ENCODE peak calls at places on chromosomes 5 and 9, in six cellular contexts. D is lower leg skin, A is GM12865, J is fibroblast of pulmonary artery, X is A673, I is Karpas-422. B is an unnamed sample.

GRCh38 chr9:91266457-91266856 is 95.3 kb downstream of the AUH start:
- DNase-seq in D (no peak), A (no peak), J (no peak), X (no peak), I (no peak), B (no peak)

GRCh38 chr9:123225374-123225813 is 43.0 kb downstream of the STRBP start:
- DNase-seq in D (no peak), A (peak), J (peak), X (peak), I (peak), B (peak)

GRCh38 chr5:61755726-61756125 is 423.7 kb downstream of the ZSWIM6 start:
- DNase-seq in D (no peak), A (no peak), J (no peak), X (no peak), I (no peak), B (no peak)

GRCh38 chr5:10354048-10354872 is 765 bp downstream of the MARCHF6 start:
- DNase-seq in D (no peak), A (peak), J (peak), X (peak), I (peak), B (no peak)

GRCh38 chr5:139747583-139748504 is 47.8 kb upstream of the PSD2 start:
- DNase-seq in D (no peak), A (peak), J (no peak), X (no peak), I (no peak), B (peak)

GRCh38 chr5:55864606-55865541 is 13.7 kb downstream of the IL31RA start:
- DNase-seq in D (no peak), A (no peak), J (peak), X (no peak), I (no peak), B (no peak)

GRCh38 chr9:27414215-27414731 is 109.8 kb upstream of the IFNK start:
- DNase-seq in D (no peak), A (no peak), J (no peak), X (no peak), I (no peak), B (no peak)

GRCh38 chr5:31478901-31479300 is 53.0 kb downstream of the DROSHA start:
- DNase-seq in D (no peak), A (no peak), J (peak), X (no peak), I (no peak), B (no peak)

GRCh38 chr5:168592014-168592368 is 12.8 kb upstream of the PANK3 start:
- DNase-seq in D (no peak), A (no peak), J (peak), X (no peak), I (no peak), B (no peak)

GRCh38 chr5:101721543-101721942 is 574.5 kb downstream of the SLCO4C1 start:
- DNase-seq in D (no peak), A (no peak), J (no peak), X (no peak), I (no peak), B (no peak)

GRCh38 chr5:9523090-9523813 is 22.6 kb downstream of the SEMA5A start:
- DNase-seq in D (no peak), A (no peak), J (peak), X (no peak), I (no peak), B (no peak)

GRCh38 chr9:89720721-89721660 is 116.2 kb downstream of the GADD45G start:
- DNase-seq in D (no peak), A (no peak), J (no peak), X (no peak), I (no peak), B (peak)

GRCh38 chr9:76733096-76733495 is 31.1 kb upstream of the PCA3 start:
- DNase-seq in D (no peak), A (no peak), J (no peak), X (no peak), I (no peak), B (no peak)

GRCh38 chr9:76333319-76333880 is 60.8 kb downstream of the RFK start:
- DNase-seq in D (no peak), A (no peak), J (no peak), X (no peak), I (no peak), B (no peak)

GRCh38 chr5:89313804-89314588 is 431.0 kb upstream of the MEF2C start:
- DNase-seq in D (no peak), A (peak), J (peak), X (peak), I (no peak), B (peak)

GRCh38 chr9:13378171-13378570 is 98.7 kb upstream of the MPDZ start:
- DNase-seq in D (no peak), A (no peak), J (peak), X (no peak), I (no peak), B (no peak)

GRCh38 chr5:91016954-91017690 is 366.0 kb downstream of the ARRDC3 start:
- DNase-seq in D (no peak), A (no peak), J (peak), X (no peak), I (no peak), B (peak)

GRCh38 chr5:14743601-14744295 is 79.2 kb downstream of the OTULIN start:
- DNase-seq in D (no peak), A (no peak), J (peak), X (no peak), I (no peak), B (no peak)

GRCh38 chr9:6884960-6885359 is 127.2 kb downstream of the KDM4C start:
- DNase-seq in D (no peak), A (no peak), J (no peak), X (no peak), I (no peak), B (no peak)

GRCh38 chr5:168307925-168308584 is 16.6 kb downstream of the WWC1 start:
- DNase-seq in D (no peak), A (peak), J (no peak), X (no peak), I (no peak), B (no peak)

GRCh38 chr5:59656351-59657254 is 236.9 kb downstream of the PDE4D start:
- DNase-seq in D (no peak), A (peak), J (peak), X (no peak), I (no peak), B (no peak)

GRCh38 chr5:88833371-88834107 is 49.4 kb downstream of the MEF2C start:
- DNase-seq in D (no peak), A (peak), J (peak), X (no peak), I (peak), B (peak)

GRCh38 chr5:41519801-41520200 is 9.4 kb upstream of the PLCXD3 start:
- DNase-seq in D (no peak), A (no peak), J (peak), X (no peak), I (no peak), B (no peak)

GRCh38 chr5:95924720-95925119 is 36.9 kb downstream of the ELL2 start:
- DNase-seq in D (no peak), A (peak), J (no peak), X (no peak), I (no peak), B (peak)

GRCh38 chr9:36486933-36487481 is 85.7 kb upstream of the MELK start:
- DNase-seq in D (peak), A (peak), J (peak), X (peak), I (peak), B (no peak)

GRCh38 chr9:135971892-135972291 is 10.7 kb upstream of the UBAC1 start:
- DNase-seq in D (no peak), A (peak), J (no peak), X (no peak), I (peak), B (no peak)

GRCh38 chr9:14136047-14136446 is 177.9 kb downstream of the NFIB start:
- DNase-seq in D (no peak), A (no peak), J (no peak), X (no peak), I (no peak), B (no peak)

GRCh38 chr5:53418844-53419243 is 61.6 kb upstream of the FST start:
- DNase-seq in D (no peak), A (no peak), J (peak), X (peak), I (no peak), B (peak)

GRCh38 chr9:37914701-37915358 is 10.9 kb upstream of the SLC25A51 start:
- DNase-seq in D (peak), A (no peak), J (no peak), X (no peak), I (no peak), B (no peak)

GRCh38 chr5:145921211-145921610 is 15.2 kb upstream of the SH3RF2 start:
- DNase-seq in D (no peak), A (no peak), J (no peak), X (no peak), I (no peak), B (no peak)

GRCh38 chr5:102946414-102946813 is 173.5 kb downstream of the GIN1 start:
- DNase-seq in D (no peak), A (no peak), J (no peak), X (no peak), I (no peak), B (no peak)

GRCh38 chr5:141511771-141512325 is 23.0 kb downstream of the PCDHGC5 start:
- DNase-seq in D (no peak), A (no peak), J (no peak), X (no peak), I (peak), B (no peak)

GRCh38 chr5:141513627-141514329 is 24.9 kb downstream of the PCDHGC5 start:
- DNase-seq in D (peak), A (peak), J (peak), X (peak), I (peak), B (no peak)

GRCh38 chr5:141514330-141515111 is 25.6 kb downstream of the PCDHGC5 start:
- DNase-seq in D (peak), A (peak), J (peak), X (no peak), I (no peak), B (no peak)

GRCh38 chr5:141512390-141513020 is 23.6 kb downstream of the PCDHGC5 start:
- DNase-seq in D (peak), A (peak), J (peak), X (peak), I (peak), B (no peak)

DNA sequence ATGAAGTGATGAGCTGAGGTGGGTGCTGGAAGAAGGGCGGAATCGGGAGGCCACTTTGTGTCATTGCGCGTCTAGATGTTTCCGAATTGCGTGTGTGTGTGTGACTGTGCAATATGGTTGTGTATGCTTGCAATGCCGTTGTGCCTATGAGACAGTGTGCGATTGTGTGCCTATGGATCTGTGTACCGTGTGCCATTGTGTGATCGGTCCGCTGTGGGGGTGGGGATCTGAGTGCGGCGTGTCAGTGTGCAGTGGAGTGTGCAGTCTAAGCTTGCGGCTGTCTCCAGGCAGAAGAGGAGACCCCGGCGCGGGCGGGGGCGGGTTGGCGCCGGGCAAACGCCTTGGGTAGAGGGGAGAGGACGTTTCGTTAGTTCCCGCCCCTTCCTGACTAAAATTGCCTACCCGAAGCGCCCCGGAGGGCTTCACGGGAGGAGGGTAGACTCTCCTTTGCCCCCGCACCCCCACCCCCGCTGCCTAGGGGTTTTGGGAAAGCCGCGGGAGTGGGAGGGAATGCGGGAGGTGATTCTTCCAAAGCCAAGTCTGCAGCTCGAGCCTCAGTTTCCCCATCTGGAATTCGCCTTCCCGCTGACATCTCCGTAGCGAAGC is 24.2 kb downstream of the PCDHGC5 start:
- DNase-seq in D (peak), A (peak), J (peak), X (peak), I (peak), B (no peak)
- H3K4me3 ChIP-seq in D (peak), A (peak), J (peak), X (peak), I (peak), B (peak)

GRCh38 chr9:95007470-95007869 is 281.0 kb downstream of the AOPEP start:
- DNase-seq in D (no peak), A (no peak), J (no peak), X (no peak), I (no peak), B (no peak)

GRCh38 chr9:95008151-95008771 is 281.8 kb downstream of the AOPEP start:
- DNase-seq in D (no peak), A (no peak), J (no peak), X (no peak), I (no peak), B (no peak)

GRCh38 chr9:95012035-95012708 is 285.7 kb downstream of the AOPEP start:
- DNase-seq in D (no peak), A (no peak), J (no peak), X (no peak), I (no peak), B (no peak)

GRCh38 chr9:95010431-95010838 is 283.9 kb downstream of the AOPEP start:
- DNase-seq in D (no peak), A (no peak), J (no peak), X (no peak), I (no peak), B (no peak)

GRCh38 chr9:95009459-95009858 is 283.0 kb downstream of the AOPEP start:
- DNase-seq in D (no peak), A (no peak), J (no peak), X (no peak), I (no peak), B (no peak)
- H3K4me3 ChIP-seq in D (no peak), A (no peak), J (no peak), X (no peak), I (no peak), B (no peak)

GRCh38 chr9:126126012-126126411 is 200.6 kb upstream of the MVB12B start:
- DNase-seq in D (peak), A (no peak), J (no peak), X (no peak), I (no peak), B (no peak)

GRCh38 chr9:126125177-126125576 is 201.5 kb upstream of the MVB12B start:
- DNase-seq in D (no peak), A (no peak), J (peak), X (no peak), I (no peak), B (no peak)

GRCh38 chr9:126123927-126124326 is 202.7 kb upstream of the MVB12B start:
- DNase-seq in D (peak), A (no peak), J (no peak), X (no peak), I (no peak), B (no peak)

GRCh38 chr9:126126807-126127206 is 199.8 kb upstream of the MVB12B start:
- DNase-seq in D (peak), A (no peak), J (no peak), X (no peak), I (no peak), B (no peak)

DNA sequence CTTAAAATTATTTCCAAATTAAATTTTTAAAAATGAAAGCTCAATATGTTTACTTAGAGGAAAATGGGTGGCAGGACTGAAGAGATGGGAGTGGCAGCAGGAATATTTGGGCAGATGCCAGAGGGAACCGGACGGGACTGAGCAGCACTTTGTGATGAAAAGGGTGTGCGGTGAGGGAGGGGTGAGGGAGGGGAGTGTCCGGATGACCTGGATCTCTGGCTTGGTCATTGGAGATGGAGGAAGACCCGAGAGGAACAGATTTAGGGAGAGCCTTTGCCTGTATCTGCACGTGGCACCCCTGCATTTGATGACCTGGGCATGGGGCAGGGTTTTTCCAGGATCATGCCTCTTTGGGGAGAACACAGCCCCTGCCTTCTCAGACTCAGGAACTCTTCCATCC is 201.1 kb upstream of the MVB12B start:
- DNase-seq in D (peak), A (no peak), J (no peak), X (no peak), I (no peak), B (no peak)
- H3K4me3 ChIP-seq in D (no peak), A (no peak), J (no peak), X (no peak), I (no peak), B (no peak)

GRCh38 chr9:125906144-125906543 is 159.0 kb downstream of the PBX3 start:
- DNase-seq in D (no peak), A (no peak), J (peak), X (no peak), I (no peak), B (no peak)
- H3K4me3 ChIP-seq in D (no peak), A (no peak), J (no peak), X (no peak), I (no peak), B (no peak)

DNA sequence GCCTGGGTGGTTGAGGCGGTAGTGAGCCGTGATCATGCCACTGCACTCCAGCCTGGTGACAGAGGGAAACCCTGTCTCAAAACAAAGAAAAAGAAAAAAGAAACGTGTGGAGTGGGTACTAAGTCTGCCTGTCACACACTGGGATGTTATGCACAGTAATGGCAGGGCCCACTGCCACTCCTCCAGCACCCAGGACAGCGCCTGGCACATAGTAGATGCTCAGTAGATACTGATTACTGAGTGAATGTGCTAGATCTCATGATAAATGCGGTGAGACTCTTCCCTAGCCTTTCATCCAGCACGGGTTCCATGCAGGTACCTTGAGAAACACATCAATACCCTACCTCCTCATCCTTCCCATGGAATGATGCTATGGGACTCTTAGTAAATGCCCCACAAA is 87.4 kb upstream of the HSPA9 start:
- DNase-seq in D (peak), A (no peak), J (no peak), X (no peak), I (peak), B (no peak)
- H3K4me3 ChIP-seq in D (no peak), A (no peak), J (no peak), X (no peak), I (no peak), B (no peak)

GRCh38 chr5:143275871-143276363 is 127.6 kb downstream of the NR3C1 start:
- DNase-seq in D (no peak), A (no peak), J (no peak), X (no peak), I (peak), B (no peak)

GRCh38 chr5:143274952-143275351 is 128.5 kb downstream of the NR3C1 start:
- DNase-seq in D (no peak), A (no peak), J (no peak), X (no peak), I (peak), B (no peak)

GRCh38 chr5:143268388-143268787 is 135.1 kb downstream of the NR3C1 start:
- DNase-seq in D (no peak), A (no peak), J (no peak), X (no peak), I (no peak), B (no peak)

GRCh38 chr5:143267186-143267585 is 136.3 kb downstream of the NR3C1 start:
- DNase-seq in D (no peak), A (no peak), J (no peak), X (no peak), I (no peak), B (no peak)

DNA sequence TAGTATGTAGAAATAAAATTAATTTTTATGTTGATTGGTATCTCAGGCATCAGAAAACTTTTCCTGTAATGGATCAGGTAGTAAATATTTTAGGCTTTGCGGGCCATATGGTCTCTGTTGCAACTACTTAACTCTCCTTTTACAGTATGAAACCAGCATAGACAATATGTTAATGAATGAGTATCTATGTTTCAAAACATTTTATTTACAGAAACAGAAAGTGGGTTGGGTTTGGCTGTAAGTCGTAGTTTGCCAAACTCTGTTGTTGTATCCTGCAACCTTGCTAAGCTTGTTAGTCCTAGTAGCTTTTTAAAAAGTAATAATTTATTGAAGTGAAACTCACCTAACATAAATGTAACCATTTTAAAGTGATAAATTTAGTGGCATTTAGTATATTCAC is 132.1 kb downstream of the NR3C1 start:
- DNase-seq in D (no peak), A (peak), J (no peak), X (no peak), I (no peak), B (no peak)
- H3K4me3 ChIP-seq in D (no peak), A (no peak), J (no peak), X (no peak), I (no peak), B (no peak)

GRCh38 chr9:94697972-94698581 is 28.4 kb upstream of the AOPEP start:
- DNase-seq in D (peak), A (no peak), J (no peak), X (no peak), I (no peak), B (peak)
- H3K4me3 ChIP-seq in D (no peak), A (no peak), J (no peak), X (no peak), I (no peak), B (no peak)

DNA sequence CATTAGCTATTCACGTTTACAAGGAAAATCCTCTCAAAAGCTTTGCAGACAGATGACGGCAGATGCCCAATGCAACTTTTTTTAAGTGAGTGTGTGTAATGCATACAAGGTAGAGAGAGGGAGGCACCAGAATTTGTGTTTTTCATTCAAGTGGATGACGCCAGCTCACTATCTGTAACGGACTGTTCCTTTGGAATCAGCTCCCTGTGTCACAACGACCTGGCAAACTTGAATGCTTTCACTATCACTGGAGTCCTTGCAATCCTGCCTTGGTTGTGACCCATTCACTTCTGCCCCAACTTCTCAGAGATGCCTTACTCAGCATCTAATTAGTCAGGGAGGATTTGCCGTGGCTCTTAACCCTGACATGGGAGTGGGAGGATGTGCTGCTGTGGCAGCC is 148.5 kb downstream of the BNC2 start:
- DNase-seq in D (no peak), A (no peak), J (peak), X (no peak), I (no peak), B (peak)
- H3K4me3 ChIP-seq in D (no peak), A (no peak), J (peak), X (no peak), I (no peak), B (no peak)

GRCh38 chr9:134365115-134365596 is 38.9 kb downstream of the RXRA start:
- DNase-seq in D (no peak), A (no peak), J (no peak), X (no peak), I (no peak), B (no peak)

GRCh38 chr9:134364391-134365114 is 38.3 kb downstream of the RXRA start:
- DNase-seq in D (no peak), A (peak), J (no peak), X (no peak), I (no peak), B (no peak)

GRCh38 chr9:134366223-134367031 is 40.2 kb downstream of the RXRA start:
- DNase-seq in D (peak), A (no peak), J (peak), X (peak), I (no peak), B (peak)

GRCh38 chr9:134367061-134367460 is 40.8 kb downstream of the RXRA start:
- DNase-seq in D (no peak), A (no peak), J (no peak), X (no peak), I (no peak), B (no peak)

GRCh38 chr9:134365791-134366222 is 39.6 kb downstream of the RXRA start:
- DNase-seq in D (peak), A (no peak), J (peak), X (peak), I (no peak), B (no peak)
- H3K4me3 ChIP-seq in D (no peak), A (no peak), J (no peak), X (no peak), I (no peak), B (no peak)